ENCODE peak calls at places on chromosome 6, in four cellular contexts. One of them, this sample, is unnamed.

GRCh38 chr6:106486236-106486635 is 125.7 kb downstream of the CRYBG1 start:
- DNase-seq in GM20000: no peak
- DNase-seq in ascending aorta: no peak
- DNase-seq in ovary: no peak
- DNase-seq in this sample: no peak

GRCh38 chr6:43983632-43984031 is 143.6 kb downstream of the MRPL14 start:
- DNase-seq in GM20000: no peak
- DNase-seq in ascending aorta: no peak
- DNase-seq in ovary: no peak
- DNase-seq in this sample: no peak

GRCh38 chr6:21928715-21929298 is 335.3 kb downstream of the SOX4 start:
- DNase-seq in GM20000: no peak
- DNase-seq in ascending aorta: no peak
- DNase-seq in ovary: no peak
- DNase-seq in this sample: no peak

GRCh38 chr6:154613137-154613676 is 102.7 kb upstream of the CNKSR3 start:
- DNase-seq in GM20000: no peak
- DNase-seq in ascending aorta: no peak
- DNase-seq in ovary: no peak
- DNase-seq in this sample: no peak

GRCh38 chr6:439681-440167 is 48.2 kb downstream of the IRF4 start:
- DNase-seq in GM20000: no peak
- DNase-seq in ascending aorta: no peak
- DNase-seq in ovary: no peak
- DNase-seq in this sample: no peak

GRCh38 chr6:117951783-117952182 is 44.7 kb downstream of the SLC35F1 start:
- DNase-seq in GM20000: no peak
- DNase-seq in ascending aorta: no peak
- DNase-seq in ovary: no peak
- DNase-seq in this sample: no peak

GRCh38 chr6:28864321-28864923 is 59.4 kb downstream of the TRIM27 start:
- DNase-seq in GM20000: no peak
- DNase-seq in ascending aorta: no peak
- DNase-seq in ovary: peak
- DNase-seq in this sample: no peak

GRCh38 chr6:169983651-169984050 is 232.2 kb downstream of the ERMARD start:
- DNase-seq in GM20000: no peak
- DNase-seq in ascending aorta: no peak
- DNase-seq in ovary: no peak
- DNase-seq in this sample: no peak

GRCh38 chr6:170203212-170203611 is 87.7 kb downstream of the DLL1 start:
- DNase-seq in GM20000: no peak
- DNase-seq in ascending aorta: no peak
- DNase-seq in ovary: no peak
- DNase-seq in this sample: no peak

GRCh38 chr6:71394001-71394432 is 105.4 kb downstream of the OGFRL1 start:
- DNase-seq in GM20000: no peak
- DNase-seq in ascending aorta: no peak
- DNase-seq in ovary: no peak
- DNase-seq in this sample: no peak

GRCh38 chr6:71091946-71092345 is 135.1 kb upstream of the B3GAT2 start:
- DNase-seq in GM20000: no peak
- DNase-seq in ascending aorta: no peak
- DNase-seq in ovary: no peak
- DNase-seq in this sample: no peak

GRCh38 chr6:42911171-42912021 is 4.5 kb upstream of the PTCRA start:
- DNase-seq in GM20000: no peak
- DNase-seq in ascending aorta: no peak
- DNase-seq in ovary: no peak
- DNase-seq in this sample: no peak

GRCh38 chr6:100134703-100135102 is 140.7 kb upstream of the MCHR2 start:
- DNase-seq in GM20000: no peak
- DNase-seq in ascending aorta: no peak
- DNase-seq in ovary: no peak
- DNase-seq in this sample: no peak

GRCh38 chr6:100210138-100210872 is 216.3 kb upstream of the MCHR2 start:
- DNase-seq in GM20000: no peak
- DNase-seq in ascending aorta: no peak
- DNase-seq in ovary: no peak
- DNase-seq in this sample: no peak

GRCh38 chr6:77650098-77650663 is 2.7 kb upstream of the MEI4 start:
- DNase-seq in GM20000: no peak
- DNase-seq in ascending aorta: no peak
- DNase-seq in ovary: no peak
- DNase-seq in this sample: peak

GRCh38 chr6:167049275-167049674 is 50.1 kb downstream of the CEP43 start:
- DNase-seq in GM20000: no peak
- DNase-seq in ascending aorta: no peak
- DNase-seq in ovary: no peak
- DNase-seq in this sample: no peak

GRCh38 chr6:101633081-101633480 is 239.6 kb downstream of the GRIK2 start:
- DNase-seq in GM20000: no peak
- DNase-seq in ascending aorta: no peak
- DNase-seq in ovary: no peak
- DNase-seq in this sample: no peak

GRCh38 chr6:85402071-85402470 is 47.8 kb upstream of the NT5E start:
- DNase-seq in GM20000: no peak
- DNase-seq in ascending aorta: no peak
- DNase-seq in ovary: no peak
- DNase-seq in this sample: no peak
- TF ChIP-seq CTCF in GM20000: no peak
- TF ChIP-seq CTCF in ascending aorta: no peak
- TF ChIP-seq CTCF in ovary: no peak
- TF ChIP-seq CTCF in this sample: no peak

GRCh38 chr6:130676077-130676772 is 151.0 kb upstream of the SMLR1 start:
- DNase-seq in GM20000: no peak
- DNase-seq in ascending aorta: no peak
- DNase-seq in ovary: peak
- DNase-seq in this sample: no peak
- TF ChIP-seq CTCF in GM20000: no peak
- TF ChIP-seq CTCF in ascending aorta: no peak
- TF ChIP-seq CTCF in ovary: no peak
- TF ChIP-seq CTCF in this sample: no peak

GRCh38 chr6:94323853-94324252 is 904.5 kb upstream of the EPHA7 start:
- DNase-seq in GM20000: no peak
- DNase-seq in ascending aorta: no peak
- DNase-seq in ovary: no peak
- DNase-seq in this sample: no peak
- TF ChIP-seq CTCF in GM20000: no peak
- TF ChIP-seq CTCF in ascending aorta: no peak
- TF ChIP-seq CTCF in ovary: no peak
- TF ChIP-seq CTCF in this sample: peak

DNA sequence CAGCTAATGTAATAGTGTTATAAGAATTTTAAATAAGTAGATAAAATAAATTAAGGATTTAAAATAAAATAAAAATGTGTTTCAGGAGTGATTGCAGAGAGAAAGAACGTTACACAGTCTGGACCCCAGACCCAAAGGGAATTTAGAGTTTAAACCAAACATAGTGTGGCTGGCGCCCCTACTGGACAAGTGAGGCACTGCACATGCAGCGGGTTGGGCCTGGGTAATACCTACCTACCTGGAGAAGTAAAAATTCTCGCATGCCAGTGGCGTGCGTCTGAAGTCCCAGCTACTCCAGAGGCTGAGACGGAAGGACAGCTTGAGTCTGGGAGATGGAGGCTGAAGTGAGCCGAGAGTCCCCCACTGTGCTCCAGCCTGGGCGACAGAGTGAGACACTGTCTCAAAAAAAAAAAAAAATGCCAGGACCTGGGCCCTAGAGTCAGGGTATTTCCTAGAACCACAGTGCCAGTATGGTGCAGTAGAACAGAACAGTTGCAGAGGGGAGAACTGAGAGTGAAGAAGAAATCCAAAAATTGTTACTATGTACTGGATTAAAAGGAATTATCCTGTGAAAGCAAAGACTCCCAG is 71.4 kb upstream of the TCF21 start:
- DNase-seq in GM20000: peak
- DNase-seq in ascending aorta: no peak
- DNase-seq in ovary: no peak
- DNase-seq in this sample: peak
- TF ChIP-seq CTCF in GM20000: peak
- TF ChIP-seq CTCF in ascending aorta: peak
- TF ChIP-seq CTCF in ovary: no peak
- TF ChIP-seq CTCF in this sample: peak

GRCh38 chr6:4997862-4998261 is 6.0 kb downstream of the RPP40 start:
- DNase-seq in GM20000: no peak
- DNase-seq in ascending aorta: no peak
- DNase-seq in ovary: no peak
- DNase-seq in this sample: no peak
- TF ChIP-seq CTCF in GM20000: no peak
- TF ChIP-seq CTCF in ascending aorta: no peak
- TF ChIP-seq CTCF in ovary: no peak
- TF ChIP-seq CTCF in this sample: no peak

GRCh38 chr6:80742481-80742880 is 636.0 kb downstream of the BCKDHB start:
- DNase-seq in GM20000: no peak
- DNase-seq in ascending aorta: no peak
- DNase-seq in ovary: no peak
- DNase-seq in this sample: no peak

GRCh38 chr6:80744213-80744612 is 637.7 kb downstream of the BCKDHB start:
- DNase-seq in GM20000: no peak
- DNase-seq in ascending aorta: no peak
- DNase-seq in ovary: no peak
- DNase-seq in this sample: no peak
- TF ChIP-seq CTCF in GM20000: no peak
- TF ChIP-seq CTCF in ascending aorta: no peak
- TF ChIP-seq CTCF in ovary: no peak
- TF ChIP-seq CTCF in this sample: no peak

GRCh38 chr6:15901141-15902115 is 227.5 kb upstream of the MYLIP start:
- DNase-seq in GM20000: peak
- DNase-seq in ascending aorta: no peak
- DNase-seq in ovary: no peak
- DNase-seq in this sample: peak
- TF ChIP-seq CTCF in GM20000: no peak
- TF ChIP-seq CTCF in ascending aorta: no peak
- TF ChIP-seq CTCF in ovary: no peak
- TF ChIP-seq CTCF in this sample: no peak

GRCh38 chr6:125988280-125988679 is 1.9 kb downstream of the TRMT11 start:
- DNase-seq in GM20000: no peak
- DNase-seq in ascending aorta: no peak
- DNase-seq in ovary: no peak
- DNase-seq in this sample: no peak

GRCh38 chr6:125986956-125987617 is 747 bp downstream of the TRMT11 start:
- DNase-seq in GM20000: no peak
- DNase-seq in ascending aorta: no peak
- DNase-seq in ovary: no peak
- DNase-seq in this sample: peak

GRCh38 chr6:125985967-125986294 is 409 bp upstream of the TRMT11 start:
- DNase-seq in GM20000: no peak
- DNase-seq in ascending aorta: no peak
- DNase-seq in ovary: no peak
- DNase-seq in this sample: no peak

GRCh38 chr6:125985522-125985921 is 818 bp upstream of the TRMT11 start:
- DNase-seq in GM20000: no peak
- DNase-seq in ascending aorta: no peak
- DNase-seq in ovary: no peak
- DNase-seq in this sample: no peak

DNA sequence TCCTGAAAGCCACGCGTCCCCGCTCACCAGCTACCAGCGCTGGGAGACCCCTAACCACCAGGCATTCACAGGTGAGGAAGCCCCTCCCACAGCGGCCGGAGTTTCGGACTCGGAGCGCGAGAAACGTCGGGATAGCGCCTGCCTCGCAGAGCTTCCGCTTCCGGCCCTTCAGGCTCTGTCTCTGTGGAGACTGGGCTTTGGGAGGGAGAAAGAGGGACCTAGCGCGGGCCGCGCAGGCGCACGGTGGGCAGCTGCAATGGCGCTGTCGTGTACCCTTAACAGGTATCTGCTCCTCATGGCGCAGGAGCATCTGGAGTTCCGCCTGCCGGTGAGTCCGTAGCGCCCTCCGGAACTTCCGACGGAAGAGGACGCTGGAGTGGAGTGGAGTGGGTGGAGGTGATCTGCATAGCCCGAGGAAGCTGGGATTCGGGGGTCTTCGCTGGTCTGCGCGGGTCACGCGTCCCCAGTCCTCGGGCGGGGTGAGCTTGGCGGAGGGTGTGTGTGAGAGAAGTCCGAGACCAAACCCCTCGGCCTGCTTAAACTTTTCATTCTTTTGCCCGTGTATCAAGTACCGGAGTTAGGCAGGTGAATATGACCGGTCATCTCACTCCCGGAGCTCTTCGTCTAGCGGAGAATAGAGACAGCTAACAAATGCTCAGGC is at the start of gene TRMT11:
- DNase-seq in GM20000: peak
- DNase-seq in ascending aorta: peak
- DNase-seq in ovary: peak
- DNase-seq in this sample: peak
- TF ChIP-seq CTCF in GM20000: no peak
- TF ChIP-seq CTCF in ascending aorta: no peak
- TF ChIP-seq CTCF in ovary: no peak
- TF ChIP-seq CTCF in this sample: no peak

GRCh38 chr6:34243901-34244884 is 4.6 kb downstream of the SMIM29 start:
- DNase-seq in GM20000: peak
- DNase-seq in ascending aorta: peak
- DNase-seq in ovary: peak
- DNase-seq in this sample: peak
- TF ChIP-seq CTCF in GM20000: peak
- TF ChIP-seq CTCF in ascending aorta: peak
- TF ChIP-seq CTCF in ovary: no peak
- TF ChIP-seq CTCF in this sample: peak

GRCh38 chr6:138752017-138752416 is 21.6 kb upstream of the CCDC28A start:
- DNase-seq in GM20000: no peak
- DNase-seq in ascending aorta: no peak
- DNase-seq in ovary: no peak
- DNase-seq in this sample: no peak
- TF ChIP-seq CTCF in GM20000: no peak
- TF ChIP-seq CTCF in ascending aorta: no peak
- TF ChIP-seq CTCF in ovary: no peak
- TF ChIP-seq CTCF in this sample: no peak

This sample was measured in GM13976.